ENCODE peak calls at places on chromosomes 16 and 17, in six cellular contexts. G is astrocyte of the cerebellum, M is cardiac fibroblast, J is HL-60, F is stomach, O is A549. H is an unnamed sample.

GRCh38 chr16:11497329-11497805 is 89.4 kb downstream of the LITAF start:
- DNase-seq in G (no peak), M (peak; percentile 78), O (peak; percentile 92), J (peak; percentile 69), F (peak; percentile 97), H (peak; percentile 41)

GRCh38 chr17:29561541-29562517 is 5.0 kb downstream of the ABHD15 start:
- DNase-seq in G (no peak), J (peak; percentile 26), F (no peak), M (peak; percentile 46), O (no peak), H (no peak)

GRCh38 chr16:15881794-15882379 is 6.5 kb downstream of the CEP20 start:
- DNase-seq in F (no peak), J (no peak), O (no peak), M (no peak), G (no peak), H (no peak)

GRCh38 chr16:23871924-23872323 is 36.1 kb downstream of the PRKCB start:
- DNase-seq in J (no peak), M (no peak), O (no peak), G (no peak), F (no peak), H (no peak)

GRCh38 chr17:40458001-40458791 is 14.9 kb downstream of the IGFBP4 start:
- DNase-seq in J (no peak), G (peak; percentile 46), O (peak; percentile 68), F (peak; percentile 62), M (peak; percentile 92), H (no peak)

GRCh38 chr16:73150790-73151189 is 102.9 kb upstream of the ZFHX3 start:
- DNase-seq in J (no peak), F (no peak), O (no peak), M (no peak), G (no peak), H (no peak)

GRCh38 chr16:81654346-81654745 is 124.7 kb upstream of the PLCG2 start:
- DNase-seq in G (no peak), O (no peak), F (no peak), M (no peak), J (no peak), H (no peak)

GRCh38 chr17:29590979-29591736 is 1.7 kb upstream of the GIT1 start:
- DNase-seq in O (peak; percentile 92), F (no peak), M (peak; percentile 61), G (no peak), J (peak; percentile 18), H (peak; percentile 50)

GRCh38 chr17:7441202-7441705 is 1.9 kb downstream of the FGF11 start:
- DNase-seq in J (no peak), M (no peak), O (no peak), F (no peak), G (no peak), H (no peak)

GRCh38 chr17:7444682-7445010 is 215 bp upstream of the CHRNB1 start:
- DNase-seq in M (no peak), O (no peak), F (no peak), J (no peak), G (no peak), H (no peak)

GRCh38 chr17:7442142-7442541 is 2.7 kb upstream of the CHRNB1 start:
- DNase-seq in O (no peak), F (no peak), M (no peak), J (no peak), G (no peak), H (no peak)

GRCh38 chr17:7445011-7445927 is at the start of gene CHRNB1:
- DNase-seq in F (peak; percentile 78), M (peak; percentile 43), O (peak; percentile 68), G (no peak), J (no peak), H (peak; percentile 73)

DNA sequence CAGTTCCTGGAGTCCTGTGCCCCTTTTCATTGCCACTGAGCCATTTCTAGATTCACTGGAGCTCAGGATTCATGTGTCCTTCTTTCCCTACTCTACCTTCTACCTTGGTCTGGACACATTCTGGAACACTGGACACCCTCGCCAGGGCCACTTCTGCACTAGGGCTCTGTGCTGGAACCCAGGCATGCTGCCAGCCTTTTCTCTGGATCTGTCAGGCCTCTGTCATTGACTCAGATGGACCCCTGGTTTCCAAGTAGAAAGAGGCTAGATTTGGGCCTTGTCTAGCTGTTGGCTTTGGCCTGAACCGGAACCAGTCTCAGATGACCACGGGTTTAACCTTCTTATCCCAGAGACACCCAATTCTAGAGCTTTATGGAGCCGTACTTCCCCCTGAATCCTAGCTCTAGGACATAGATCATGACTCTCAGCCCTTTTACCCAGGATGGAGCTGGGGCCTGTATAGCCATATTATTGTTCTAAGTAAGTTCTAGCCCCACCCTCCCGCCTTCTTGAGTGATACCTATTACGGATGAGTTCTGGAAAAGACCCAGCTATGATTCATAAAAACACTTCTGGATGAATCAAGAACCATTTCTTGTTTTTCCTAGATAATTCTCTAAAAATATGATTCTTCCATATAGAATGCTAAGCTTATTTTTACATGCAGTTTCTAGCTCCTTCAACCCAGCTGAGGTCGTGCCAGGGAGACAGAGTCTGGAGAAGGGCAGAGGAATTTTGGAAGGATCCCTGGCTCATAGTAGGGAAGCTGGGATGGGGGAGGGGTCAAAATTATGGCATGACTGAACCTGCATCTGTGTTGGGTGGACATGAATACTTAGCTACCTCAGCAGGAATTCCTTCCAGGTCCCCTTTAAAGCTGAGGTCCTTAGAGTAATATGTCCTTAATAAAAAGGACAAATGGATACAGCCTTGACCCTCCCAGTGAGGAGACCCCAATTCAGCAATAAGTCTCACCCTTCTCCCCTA is 1.1 kb upstream of the CHRNB1 start:
- DNase-seq in G (no peak), F (no peak), J (no peak), M (peak; percentile 44), O (no peak), H (no peak)
- TF ChIP-seq CTCF in G (no peak), F (no peak), J (no peak), M (no peak), O (no peak), H (no peak)

GRCh38 chr17:68511671-68512246 is 471 bp upstream of the PRKAR1A start:
- DNase-seq in J (no peak), M (peak; percentile 84), G (no peak), F (peak; percentile 69), O (peak; percentile 73), H (peak; percentile 72)
- TF ChIP-seq CTCF in J (no peak), M (no peak), G (no peak), F (no peak), O (no peak), H (no peak)

GRCh38 chr16:1923299-1924034 is 5.3 kb upstream of the HS3ST6 start:
- DNase-seq in J (no peak), M (peak; percentile 49), O (peak; percentile 88), G (no peak), F (no peak), H (peak; percentile 47)
- TF ChIP-seq CTCF in J (no peak), M (peak; percentile 17), O (peak; percentile 45), G (peak; percentile 45), F (no peak), H (peak; percentile 60)

GRCh38 chr17:81189670-81190530 is 23.9 kb upstream of the AATK start:
- DNase-seq in O (peak; percentile 46), J (no peak), F (no peak), M (no peak), G (no peak), H (no peak)
- TF ChIP-seq CTCF in O (peak; percentile 25), J (no peak), F (no peak), M (no peak), G (peak; percentile 22), H (no peak)